ENCODE peak calls at places on chromosomes 11 and 22, in seven cellular contexts. One of them, this sample, is unnamed. For H3K9me3, the result is how much of the 10 kb centered on the place peaks cover.

GRCh38 chr11:73344191-73344607 is 32.0 kb upstream of the RELT start:
- DNase-seq in adrenal gland: no peak
- DNase-seq in K562: no peak
- DNase-seq in A549: no peak
- DNase-seq in right cardiac atrium: peak
- DNase-seq in colonic mucosa: no peak
- DNase-seq in tibial artery: peak
- DNase-seq in this sample: no peak

GRCh38 chr11:63785823-63786222 is 17.2 kb upstream of the ZFTA start:
- DNase-seq in K562: no peak
- DNase-seq in A549: no peak
- DNase-seq in colonic mucosa: no peak
- DNase-seq in tibial artery: no peak
- DNase-seq in right cardiac atrium: no peak
- DNase-seq in adrenal gland: no peak
- DNase-seq in this sample: no peak

GRCh38 chr11:34632105-34632780 is 11.3 kb downstream of the EHF start:
- DNase-seq in colonic mucosa: no peak
- DNase-seq in A549: peak
- DNase-seq in adrenal gland: peak
- DNase-seq in tibial artery: no peak
- DNase-seq in K562: no peak
- DNase-seq in right cardiac atrium: no peak
- DNase-seq in this sample: no peak

GRCh38 chr22:38239101-38239761 is 33.6 kb downstream of the TMEM184B start:
- DNase-seq in colonic mucosa: no peak
- DNase-seq in tibial artery: peak
- DNase-seq in K562: no peak
- DNase-seq in adrenal gland: peak
- DNase-seq in A549: peak
- DNase-seq in right cardiac atrium: no peak
- DNase-seq in this sample: no peak

GRCh38 chr11:96061730-96062524 is 138.0 kb upstream of the MTMR2 start:
- DNase-seq in colonic mucosa: no peak
- DNase-seq in K562: no peak
- DNase-seq in tibial artery: no peak
- DNase-seq in adrenal gland: no peak
- DNase-seq in A549: no peak
- DNase-seq in right cardiac atrium: no peak
- DNase-seq in this sample: no peak

GRCh38 chr11:123357990-123358827 is 71.9 kb upstream of the GRAMD1B start:
- DNase-seq in A549: peak
- DNase-seq in tibial artery: no peak
- DNase-seq in adrenal gland: peak
- DNase-seq in colonic mucosa: no peak
- DNase-seq in K562: no peak
- DNase-seq in right cardiac atrium: peak
- DNase-seq in this sample: no peak

GRCh38 chr22:17788023-17788330 is 13.7 kb upstream of the BID start:
- DNase-seq in K562: no peak
- DNase-seq in colonic mucosa: no peak
- DNase-seq in tibial artery: no peak
- DNase-seq in right cardiac atrium: no peak
- DNase-seq in adrenal gland: no peak
- DNase-seq in A549: no peak
- DNase-seq in this sample: no peak

GRCh38 chr11:113877673-113878060 is 2.3 kb upstream of the USP28 start:
- DNase-seq in A549: no peak
- DNase-seq in K562: no peak
- DNase-seq in tibial artery: no peak
- DNase-seq in right cardiac atrium: no peak
- DNase-seq in adrenal gland: no peak
- DNase-seq in colonic mucosa: no peak
- DNase-seq in this sample: no peak

GRCh38 chr11:116931206-116931953 is 94.0 kb upstream of the APOA1 start:
- DNase-seq in A549: peak
- DNase-seq in right cardiac atrium: peak
- DNase-seq in K562: peak
- DNase-seq in colonic mucosa: no peak
- DNase-seq in tibial artery: no peak
- DNase-seq in adrenal gland: no peak
- DNase-seq in this sample: no peak

GRCh38 chr22:42791721-42792452 is 65.2 kb downstream of the ARFGAP3 start:
- DNase-seq in A549: no peak
- DNase-seq in K562: no peak
- DNase-seq in adrenal gland: no peak
- DNase-seq in colonic mucosa: no peak
- DNase-seq in tibial artery: no peak
- DNase-seq in right cardiac atrium: peak
- DNase-seq in this sample: no peak

GRCh38 chr11:130527648-130528300 is 79.3 kb downstream of the ADAMTS15 start:
- DNase-seq in A549: no peak
- DNase-seq in adrenal gland: no peak
- DNase-seq in K562: no peak
- DNase-seq in colonic mucosa: no peak
- DNase-seq in tibial artery: no peak
- DNase-seq in right cardiac atrium: peak
- DNase-seq in this sample: no peak

GRCh38 chr11:65204143-65204542 is 22.4 kb downstream of the CAPN1 start:
- DNase-seq in K562: no peak
- DNase-seq in tibial artery: peak
- DNase-seq in adrenal gland: no peak
- DNase-seq in A549: no peak
- DNase-seq in colonic mucosa: no peak
- DNase-seq in right cardiac atrium: no peak
- DNase-seq in this sample: peak

GRCh38 chr11:126210871-126211235 is 597 bp downstream of the RPUSD4 start:
- DNase-seq in tibial artery: no peak
- DNase-seq in A549: no peak
- DNase-seq in K562: peak
- DNase-seq in right cardiac atrium: no peak
- DNase-seq in colonic mucosa: no peak
- DNase-seq in adrenal gland: no peak
- DNase-seq in this sample: no peak

GRCh38 chr11:68447015-68447801 is 13.3 kb upstream of the PPP6R3 start:
- DNase-seq in right cardiac atrium: peak
- DNase-seq in colonic mucosa: peak
- DNase-seq in A549: peak
- DNase-seq in tibial artery: peak
- DNase-seq in K562: peak
- DNase-seq in adrenal gland: peak
- DNase-seq in this sample: peak

GRCh38 chr11:67665537-67666302 is 8.7 kb downstream of the ALDH3B2 start:
- DNase-seq in tibial artery: peak
- DNase-seq in colonic mucosa: peak
- DNase-seq in adrenal gland: peak
- DNase-seq in right cardiac atrium: no peak
- DNase-seq in A549: peak
- DNase-seq in K562: peak
- DNase-seq in this sample: no peak

GRCh38 chr11:112776834-112777793 is 184.1 kb upstream of the NCAM1 start:
- DNase-seq in adrenal gland: no peak
- DNase-seq in colonic mucosa: no peak
- DNase-seq in A549: no peak
- DNase-seq in tibial artery: no peak
- DNase-seq in right cardiac atrium: peak
- DNase-seq in K562: peak
- DNase-seq in this sample: no peak

GRCh38 chr22:38230108-38230825 is 28.5 kb downstream of the MAFF start:
- DNase-seq in adrenal gland: no peak
- DNase-seq in A549: peak
- DNase-seq in K562: peak
- DNase-seq in colonic mucosa: peak
- DNase-seq in right cardiac atrium: peak
- DNase-seq in tibial artery: no peak
- DNase-seq in this sample: peak

GRCh38 chr22:29380856-29381255 is 7.5 kb downstream of the AP1B1 start:
- DNase-seq in right cardiac atrium: no peak
- DNase-seq in K562: no peak
- DNase-seq in tibial artery: no peak
- DNase-seq in A549: no peak
- DNase-seq in colonic mucosa: no peak
- DNase-seq in adrenal gland: peak
- DNase-seq in this sample: no peak

GRCh38 chr11:65266210-65266609 is 4.4 kb downstream of the POLA2 start:
- DNase-seq in K562: peak
- DNase-seq in right cardiac atrium: no peak
- DNase-seq in adrenal gland: no peak
- DNase-seq in colonic mucosa: peak
- DNase-seq in tibial artery: no peak
- DNase-seq in A549: no peak
- DNase-seq in this sample: no peak

GRCh38 chr11:117816151-117816741 is 8.3 kb downstream of the FXYD2 start:
- DNase-seq in adrenal gland: peak
- DNase-seq in tibial artery: no peak
- DNase-seq in A549: peak
- DNase-seq in right cardiac atrium: peak
- DNase-seq in colonic mucosa: no peak
- DNase-seq in K562: peak
- DNase-seq in this sample: no peak

GRCh38 chr11:59707371-59707770 is 6.3 kb downstream of the OR10V1 start:
- DNase-seq in adrenal gland: no peak
- DNase-seq in right cardiac atrium: no peak
- DNase-seq in colonic mucosa: no peak
- DNase-seq in A549: peak
- DNase-seq in K562: no peak
- DNase-seq in tibial artery: no peak
- DNase-seq in this sample: no peak

GRCh38 chr22:38471237-38471636 is 3.3 kb downstream of the KDELR3 start:
- DNase-seq in K562: no peak
- DNase-seq in right cardiac atrium: peak
- DNase-seq in colonic mucosa: no peak
- DNase-seq in adrenal gland: no peak
- DNase-seq in A549: no peak
- DNase-seq in tibial artery: peak
- DNase-seq in this sample: peak

GRCh38 chr11:73384871-73385692 is 8.9 kb downstream of the RELT start:
- DNase-seq in tibial artery: no peak
- DNase-seq in K562: peak
- DNase-seq in adrenal gland: peak
- DNase-seq in A549: no peak
- DNase-seq in colonic mucosa: peak
- DNase-seq in right cardiac atrium: peak
- DNase-seq in this sample: peak

GRCh38 chr22:39368402-39368801 is 18.6 kb downstream of the SYNGR1 start:
- DNase-seq in A549: no peak
- DNase-seq in colonic mucosa: no peak
- DNase-seq in right cardiac atrium: peak
- DNase-seq in adrenal gland: no peak
- DNase-seq in K562: no peak
- DNase-seq in tibial artery: no peak
- DNase-seq in this sample: no peak

GRCh38 chr11:33396361-33396760 is 139.2 kb downstream of the HIPK3 start:
- DNase-seq in A549: no peak
- DNase-seq in tibial artery: no peak
- DNase-seq in adrenal gland: no peak
- DNase-seq in K562: no peak
- DNase-seq in colonic mucosa: no peak
- DNase-seq in right cardiac atrium: no peak
- DNase-seq in this sample: no peak

GRCh38 chr11:130932086-130932712 is 15.9 kb upstream of the SNX19 start:
- DNase-seq in K562: no peak
- DNase-seq in tibial artery: no peak
- DNase-seq in adrenal gland: no peak
- DNase-seq in right cardiac atrium: no peak
- DNase-seq in colonic mucosa: no peak
- DNase-seq in A549: no peak
- DNase-seq in this sample: no peak

GRCh38 chr11:115222218-115222862 is 281.9 kb downstream of the CADM1 start:
- DNase-seq in tibial artery: no peak
- DNase-seq in right cardiac atrium: no peak
- DNase-seq in K562: peak
- DNase-seq in A549: peak
- DNase-seq in adrenal gland: peak
- DNase-seq in colonic mucosa: no peak
- DNase-seq in this sample: no peak

DNA sequence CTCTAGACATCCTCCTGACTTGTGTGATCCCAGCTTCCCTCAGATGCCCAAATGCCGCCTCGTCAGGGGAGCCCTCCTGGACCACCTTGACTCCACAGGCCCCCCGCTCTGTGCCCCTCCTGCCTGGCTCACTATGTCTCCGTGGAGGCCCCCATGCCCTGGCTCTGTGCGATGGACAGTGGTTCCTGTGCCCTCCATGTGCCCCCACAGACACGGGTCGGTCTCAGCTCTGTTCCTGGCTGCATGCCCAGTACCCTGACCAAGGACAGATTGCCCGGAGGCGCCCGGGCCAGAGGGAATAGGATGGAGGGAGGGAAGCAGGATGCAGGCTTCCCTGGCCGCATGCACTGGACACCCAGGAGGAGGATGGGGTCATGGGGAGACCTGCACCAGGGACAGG is 1274.6 kb downstream of the BRD1 start:
- DNase-seq in tibial artery: no peak
- DNase-seq in adrenal gland: no peak
- DNase-seq in right cardiac atrium: peak
- DNase-seq in colonic mucosa: no peak
- DNase-seq in A549: no peak
- DNase-seq in K562: no peak
- DNase-seq in this sample: no peak
- H3K9me3 ChIP-seq in tibial artery: under half
- H3K9me3 ChIP-seq in adrenal gland: under half
- H3K9me3 ChIP-seq in right cardiac atrium: under half
- H3K9me3 ChIP-seq in colonic mucosa: under half
- H3K9me3 ChIP-seq in A549: under half
- H3K9me3 ChIP-seq in K562: under half
- H3K9me3 ChIP-seq in this sample: under half

GRCh38 chr22:49553076-49553475 is 274.6 kb downstream of the BRD1 start:
- DNase-seq in tibial artery: peak
- DNase-seq in A549: no peak
- DNase-seq in adrenal gland: no peak
- DNase-seq in right cardiac atrium: peak
- DNase-seq in K562: no peak
- DNase-seq in colonic mucosa: no peak
- DNase-seq in this sample: no peak
- H3K9me3 ChIP-seq in tibial artery: under half
- H3K9me3 ChIP-seq in A549: under half
- H3K9me3 ChIP-seq in adrenal gland: under half
- H3K9me3 ChIP-seq in right cardiac atrium: under half
- H3K9me3 ChIP-seq in K562: under half
- H3K9me3 ChIP-seq in colonic mucosa: under half
- H3K9me3 ChIP-seq in this sample: under half

DNA sequence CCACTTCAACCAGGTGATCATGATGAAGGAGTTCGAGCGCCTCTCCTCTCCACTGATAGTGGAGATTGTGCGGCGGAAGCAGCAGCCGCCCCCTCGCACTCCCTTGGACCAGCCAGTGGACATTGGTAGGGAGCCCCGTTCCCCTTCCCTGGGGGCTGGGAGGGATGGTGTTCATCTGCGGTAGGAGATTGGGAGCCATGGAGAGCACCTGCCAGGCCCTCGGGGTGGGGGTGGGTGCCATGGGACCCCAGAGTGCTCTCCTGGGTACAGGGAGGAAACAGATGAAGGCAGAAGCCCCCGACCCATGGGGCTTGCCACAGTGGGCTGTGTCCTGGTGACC is 7.0 kb downstream of the THAP7 start:
- DNase-seq in right cardiac atrium: no peak
- DNase-seq in K562: no peak
- DNase-seq in tibial artery: no peak
- DNase-seq in colonic mucosa: no peak
- DNase-seq in A549: no peak
- DNase-seq in adrenal gland: no peak
- DNase-seq in this sample: no peak
- H3K9me3 ChIP-seq in right cardiac atrium: under half
- H3K9me3 ChIP-seq in K562: under half
- H3K9me3 ChIP-seq in tibial artery: under half
- H3K9me3 ChIP-seq in colonic mucosa: under half
- H3K9me3 ChIP-seq in A549: under half
- H3K9me3 ChIP-seq in adrenal gland: under half
- H3K9me3 ChIP-seq in this sample: under half

GRCh38 chr22:40624770-40625169 is 11.7 kb downstream of the MRTFA start:
- DNase-seq in right cardiac atrium: no peak
- DNase-seq in tibial artery: no peak
- DNase-seq in adrenal gland: no peak
- DNase-seq in A549: no peak
- DNase-seq in K562: no peak
- DNase-seq in colonic mucosa: no peak
- DNase-seq in this sample: no peak
- H3K9me3 ChIP-seq in right cardiac atrium: under half
- H3K9me3 ChIP-seq in tibial artery: under half
- H3K9me3 ChIP-seq in adrenal gland: under half
- H3K9me3 ChIP-seq in A549: under half
- H3K9me3 ChIP-seq in K562: under half
- H3K9me3 ChIP-seq in colonic mucosa: under half
- H3K9me3 ChIP-seq in this sample: under half

This sample was measured in lower lobe of right lung.